ENCODE peak calls at places on chromosomes 16 and 17, in four cellular contexts. Z is K562, J is HepG2, S is WTC11. E is an unnamed sample.

GRCh38 chr17:74604748-74605147 is 12.7 kb upstream of the CD300LD start:
- DNase-seq in Z (no peak), J (no peak), S (no peak), E (no peak)

GRCh38 chr17:37088459-37088858 is 139.7 kb downstream of the AATF start:
- DNase-seq in Z (no peak), J (no peak), S (no peak), E (no peak)

GRCh38 chr16:58026705-58027340 is 1.3 kb downstream of the MMP15 start:
- DNase-seq in Z (peak), J (no peak), S (peak), E (no peak)

GRCh38 chr17:75691371-75692290 is 24.5 kb downstream of the SAP30BP start:
- DNase-seq in Z (no peak), J (no peak), S (no peak), E (no peak)

GRCh38 chr17:20083460-20083859 is 74.3 kb downstream of the SPECC1 start:
- DNase-seq in Z (no peak), J (no peak), S (no peak), E (no peak)

GRCh38 chr17:40524243-40524965 is 23.0 kb upstream of the TNS4 start:
- DNase-seq in Z (no peak), J (peak), S (peak), E (no peak)

GRCh38 chr17:38705523-38705802 is 390 bp downstream of the MLLT6 start:
- DNase-seq in Z (peak), J (no peak), S (no peak), E (no peak)

GRCh38 chr16:3454093-3454492 is 10.6 kb downstream of the NAA60 start:
- DNase-seq in Z (no peak), J (peak), S (no peak), E (no peak)

GRCh38 chr16:5020551-5020950 is 13.2 kb downstream of the NAGPA start:
- DNase-seq in Z (no peak), J (no peak), S (no peak), E (no peak)

GRCh38 chr17:28982191-28982793 is 23.5 kb downstream of the SEZ6 start:
- DNase-seq in Z (no peak), J (peak), S (no peak), E (no peak)

GRCh38 chr17:45291170-45291805 is 25.5 kb downstream of the MAP3K14 start:
- DNase-seq in Z (no peak), J (no peak), S (no peak), E (no peak)

GRCh38 chr16:19644877-19645276 is 73.2 kb downstream of the KNOP1 start:
- DNase-seq in Z (no peak), J (no peak), S (no peak), E (peak)

GRCh38 chr16:47853635-47854034 is 302.2 kb downstream of the ABCC12 start:
- DNase-seq in Z (no peak), J (no peak), S (no peak), E (no peak)

GRCh38 chr16:30571444-30572322 is at the start of gene ZNF688:
- DNase-seq in Z (peak), J (peak), S (peak), E (peak)

GRCh38 chr17:46851029-46851741 is at the start of gene WNT9B:
- DNase-seq in Z (peak), J (peak), S (peak), E (peak)

GRCh38 chr16:22075043-22075757 is 17.1 kb upstream of the VWA3A start:
- DNase-seq in Z (no peak), J (no peak), S (no peak), E (no peak)

GRCh38 chr16:17520567-17520966 is 49.8 kb upstream of the XYLT1 start:
- DNase-seq in Z (no peak), J (no peak), S (no peak), E (no peak)

GRCh38 chr17:48555183-48555615 is 10.3 kb upstream of the HOXB2 start:
- DNase-seq in Z (no peak), J (no peak), S (no peak), E (peak)

GRCh38 chr16:57666353-57667068 is 1.6 kb upstream of the ADGRG3 start:
- DNase-seq in Z (no peak), J (no peak), S (no peak), E (no peak)

GRCh38 chr17:18102640-18103039 is 5.9 kb upstream of the MYO15A start:
- DNase-seq in Z (no peak), J (no peak), S (no peak), E (no peak)

GRCh38 chr17:76246080-76247066 is 6.1 kb upstream of the RNF157 start:
- DNase-seq in Z (no peak), J (peak), S (no peak), E (peak)

GRCh38 chr17:1197379-1197778 is 17.6 kb upstream of the ABR start:
- DNase-seq in Z (no peak), J (no peak), S (no peak), E (no peak)

GRCh38 chr16:68782198-68783174 is 45.4 kb downstream of the CDH1 start:
- DNase-seq in Z (no peak), J (no peak), S (no peak), E (no peak)

GRCh38 chr17:417691-418420 is 65.2 kb upstream of the RPH3AL start:
- DNase-seq in Z (no peak), J (no peak), S (no peak), E (no peak)

GRCh38 chr16:17724242-17724898 is 253.6 kb upstream of the XYLT1 start:
- DNase-seq in Z (no peak), J (no peak), S (no peak), E (no peak)

GRCh38 chr17:83092186-83092585 is 12.8 kb downstream of the METRNL start:
- DNase-seq in Z (no peak), J (no peak), S (no peak), E (no peak)

GRCh38 chr16:69830534-69831211 is 68.5 kb downstream of the WWP2 start:
- DNase-seq in Z (no peak), J (peak), S (no peak), E (no peak)

GRCh38 chr17:12789075-12789975 is at the start of gene ARHGAP44:
- DNase-seq in Z (peak), J (peak), S (peak), E (peak)

GRCh38 chr16:9122342-9122741 is 30.9 kb downstream of the HAPSTR1 start:
- DNase-seq in Z (no peak), J (no peak), S (no peak), E (no peak)

GRCh38 chr16:11052080-11052808 is 107.9 kb downstream of the CLEC16A start:
- DNase-seq in Z (no peak), J (no peak), S (no peak), E (no peak)

GRCh38 chr17:59001158-59001814 is 105.4 kb downstream of the TRIM37 start:
- DNase-seq in Z (peak), J (no peak), S (no peak), E (no peak)

GRCh38 chr17:70622382-70623260 is 453.3 kb downstream of the KCNJ2 start:
- DNase-seq in Z (no peak), J (no peak), S (peak), E (peak)

GRCh38 chr16:83530293-83530692 is 277.5 kb upstream of the HSBP1 start:
- DNase-seq in Z (no peak), J (no peak), S (no peak), E (no peak)

GRCh38 chr16:46583036-46583435 is 38.1 kb downstream of the SHCBP1 start:
- DNase-seq in Z (no peak), J (no peak), S (no peak), E (no peak)

GRCh38 chr16:28188085-28188916 is 23.5 kb downstream of the XPO6 start:
- DNase-seq in Z (no peak), J (no peak), S (no peak), E (no peak)

GRCh38 chr17:80457236-80457856 is 19.1 kb downstream of the NPTX1 start:
- DNase-seq in Z (peak), J (no peak), S (no peak), E (no peak)

GRCh38 chr17:68101992-68102758 is 66.6 kb downstream of the KPNA2 start:
- DNase-seq in Z (no peak), J (no peak), S (no peak), E (peak)

GRCh38 chr16:49688298-49688697 is 167.6 kb downstream of the ZNF423 start:
- DNase-seq in Z (no peak), J (no peak), S (peak), E (no peak)

GRCh38 chr17:69506489-69506888 is 92.0 kb downstream of the MAP2K6 start:
- DNase-seq in Z (no peak), J (peak), S (no peak), E (peak)

DNA sequence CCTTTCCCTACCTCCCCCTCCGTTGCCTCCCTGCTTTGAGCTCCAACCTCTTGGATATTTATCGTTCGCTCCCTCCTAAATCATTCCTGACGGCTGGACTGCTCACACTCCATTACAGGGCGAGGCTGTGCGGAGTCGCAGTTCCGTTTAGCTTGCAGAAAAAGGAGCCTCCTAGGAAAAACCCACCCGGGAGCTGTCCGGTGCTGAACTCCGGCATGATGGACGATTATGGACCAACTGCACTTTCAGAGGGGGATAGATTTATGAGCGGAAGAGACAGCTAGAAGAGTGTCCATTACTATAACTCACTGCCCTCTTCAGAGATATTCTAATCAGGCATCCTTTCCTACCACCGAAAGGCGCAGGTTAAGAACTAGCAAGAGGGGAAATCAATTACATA is 251.1 kb downstream of the ENGASE start:
- DNase-seq in Z (peak), J (no peak), S (peak), E (peak)
- TF ChIP-seq ELF4 in Z (no peak), J (no peak), S (no peak), E (no peak)

GRCh38 chr16:20784204-20784603 is 20.4 kb downstream of the ACSM3 start:
- DNase-seq in Z (no peak), J (no peak), S (no peak), E (no peak)

GRCh38 chr16:20792216-20792615 is 14.1 kb downstream of the ERI2 start:
- DNase-seq in Z (no peak), J (no peak), S (no peak), E (no peak)

DNA sequence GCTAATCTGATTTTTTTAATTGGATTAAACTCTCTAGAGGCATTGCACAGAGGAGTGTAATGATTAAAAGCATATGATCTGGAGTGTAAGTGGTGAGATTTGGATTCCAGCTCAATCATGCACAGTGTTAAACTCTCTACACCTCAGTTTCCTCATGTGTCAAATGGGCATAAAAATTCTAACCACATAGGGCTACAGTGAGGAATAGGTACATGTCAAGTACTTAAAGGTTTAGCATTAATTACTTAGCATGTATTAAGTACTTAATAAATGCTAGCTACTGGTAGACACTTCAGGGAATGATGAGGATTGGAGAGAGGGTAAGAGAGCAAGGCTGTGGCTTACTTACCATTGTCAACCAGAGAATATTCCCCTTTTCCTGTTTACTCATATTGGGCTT is 17.1 kb downstream of the ERI2 start:
- DNase-seq in Z (no peak), J (no peak), S (no peak), E (no peak)
- TF ChIP-seq ELF4 in Z (no peak), J (no peak), S (no peak), E (no peak)

GRCh38 chr17:35795007-35795870 is at the start of gene MMP28:
- DNase-seq in Z (peak), J (no peak), S (peak), E (peak)
- TF ChIP-seq ELF4 in Z (no peak), J (no peak), S (no peak), E (no peak)

GRCh38 chr17:81713004-81713555 is 996 bp downstream of the SLC25A10 start:
- DNase-seq in Z (no peak), J (peak), S (no peak), E (no peak)

GRCh38 chr17:81710514-81711308 is 1.4 kb upstream of the SLC25A10 start:
- DNase-seq in Z (no peak), J (peak), S (no peak), E (no peak)

GRCh38 chr17:81713556-81714411 is 1.7 kb downstream of the SLC25A10 start:
- DNase-seq in Z (peak), J (peak), S (no peak), E (no peak)

GRCh38 chr17:81711814-81712467 is at the start of gene SLC25A10:
- DNase-seq in Z (peak), J (peak), S (peak), E (peak)

DNA sequence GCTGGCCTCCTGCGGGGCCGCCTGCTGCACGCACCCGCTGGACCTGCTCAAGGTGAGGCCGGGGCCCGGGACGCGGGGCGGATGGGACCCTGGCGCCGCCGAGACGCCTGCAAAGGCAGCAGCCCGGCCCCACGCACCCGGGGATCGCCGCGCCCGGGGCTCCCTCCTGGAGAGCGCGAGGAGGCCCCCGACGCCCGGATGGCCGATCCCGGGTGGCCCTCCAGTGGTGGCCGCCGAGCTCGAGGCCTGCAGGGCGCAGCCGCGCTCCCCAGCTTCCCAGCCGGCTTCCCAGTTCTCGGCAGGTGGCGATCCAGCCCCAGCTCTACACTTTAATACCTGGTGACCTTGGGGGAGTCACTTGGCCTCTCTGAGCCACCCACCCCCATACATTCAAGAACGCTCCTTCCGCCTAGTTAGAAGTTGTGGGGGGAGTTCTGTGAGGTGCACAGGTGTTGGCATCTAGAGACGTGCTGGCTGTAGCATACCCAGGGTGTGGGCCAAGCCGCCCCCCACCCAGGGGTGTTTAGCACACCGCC is 452 bp downstream of the SLC25A10 start:
- DNase-seq in Z (no peak), J (peak), S (no peak), E (peak)
- TF ChIP-seq ELF4 in Z (no peak), J (no peak), S (no peak), E (no peak)

DNA sequence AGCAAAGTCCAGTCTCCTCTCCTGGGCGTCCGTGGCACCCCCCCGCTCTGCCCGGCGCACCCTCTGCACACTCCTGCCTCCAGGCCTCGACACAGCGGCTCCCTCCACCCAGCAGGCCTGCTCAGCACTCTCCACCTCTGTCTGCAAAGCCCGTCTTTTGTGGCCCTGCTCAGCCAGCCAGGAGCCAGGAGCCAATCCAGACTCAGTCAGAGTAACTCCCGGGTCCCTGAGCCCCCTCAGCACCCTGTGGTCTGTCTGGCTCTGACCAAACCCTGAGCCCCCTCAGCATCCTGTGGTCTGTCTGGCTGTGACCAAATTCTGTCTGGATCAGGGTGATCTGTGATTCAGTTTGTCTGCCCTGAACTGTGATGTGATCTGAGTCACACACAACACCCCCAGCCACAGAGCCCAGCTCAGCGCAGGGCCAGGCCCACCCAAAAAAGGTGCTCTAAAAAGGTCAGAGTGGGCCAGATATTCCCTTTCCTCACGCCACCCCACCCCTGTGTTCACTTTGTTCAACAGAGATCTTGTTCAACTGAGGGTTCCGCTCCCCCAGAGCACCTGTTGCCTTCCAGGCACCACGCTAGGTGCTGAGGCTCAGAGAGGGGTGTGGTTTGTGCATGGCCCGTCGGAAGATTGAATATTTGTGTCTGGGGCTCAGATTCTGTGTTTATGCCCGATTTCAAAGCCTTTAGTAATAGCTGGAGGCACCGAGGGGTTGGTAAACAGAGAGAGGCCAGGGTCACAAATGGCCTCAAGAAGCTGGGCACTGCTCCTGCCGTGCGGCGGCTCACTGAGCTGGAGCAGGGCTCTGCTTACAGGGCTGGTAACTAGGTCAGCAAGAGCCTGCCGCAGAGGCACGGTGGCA is 5.9 kb downstream of the ITGAE start:
- DNase-seq in Z (no peak), J (peak), S (no peak), E (no peak)
- TF ChIP-seq ELF4 in Z (no peak), J (no peak), S (no peak), E (no peak)

DNA sequence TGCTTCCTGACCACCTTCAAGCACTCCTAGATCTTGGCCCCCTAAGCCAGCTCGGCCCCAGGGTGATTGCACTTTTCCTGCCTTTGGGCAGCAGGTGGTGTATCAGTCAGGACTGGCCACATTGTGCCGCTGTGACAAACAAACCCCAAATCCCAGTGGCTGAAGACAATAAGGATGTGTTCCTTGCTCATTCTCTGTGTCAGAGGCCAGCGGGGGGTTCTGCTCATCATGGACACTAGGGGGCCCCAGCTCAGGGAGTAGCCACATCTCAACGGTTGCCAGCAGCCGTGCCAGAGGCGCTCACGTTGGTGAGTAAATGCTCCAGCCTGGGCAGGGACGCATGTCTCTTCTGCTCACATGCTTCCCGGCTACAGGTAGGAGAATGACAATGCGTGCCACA is 60.4 kb downstream of the ZDHHC7 start:
- DNase-seq in Z (peak), J (peak), S (peak), E (peak)
- TF ChIP-seq ELF4 in Z (no peak), J (no peak), S (no peak), E (no peak)

DNA sequence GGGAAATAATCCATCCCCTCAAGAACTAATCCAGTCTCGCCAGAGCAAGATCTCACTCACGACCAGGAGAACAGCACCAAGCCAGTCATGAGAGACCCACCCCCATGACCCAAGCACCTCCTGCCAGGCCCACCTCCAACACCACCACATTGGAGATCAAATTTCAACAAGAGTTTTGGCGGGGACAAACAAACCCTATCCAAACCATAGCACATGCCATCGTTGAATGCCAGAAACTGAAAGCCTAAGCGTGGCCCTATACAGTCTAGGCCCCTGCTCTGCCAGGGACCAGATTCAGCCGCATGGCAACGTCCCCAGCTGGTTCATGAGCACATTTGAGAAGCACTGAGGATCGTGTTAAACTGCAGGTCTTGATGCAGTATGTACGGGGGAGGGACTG is 57.3 kb downstream of the AXIN2 start:
- DNase-seq in Z (no peak), J (no peak), S (no peak), E (no peak)
- TF ChIP-seq ELF4 in Z (no peak), J (no peak), S (no peak), E (no peak)

GRCh38 chr16:80265624-80266306 is 275.0 kb upstream of the DYNLRB2 start:
- DNase-seq in Z (no peak), J (peak), S (no peak), E (no peak)
- TF ChIP-seq ELF4 in Z (no peak), J (no peak), S (no peak), E (no peak)

GRCh38 chr16:6427621-6428020 is 905.0 kb upstream of the RBFOX1 start:
- DNase-seq in Z (no peak), J (no peak), S (no peak), E (no peak)

DNA sequence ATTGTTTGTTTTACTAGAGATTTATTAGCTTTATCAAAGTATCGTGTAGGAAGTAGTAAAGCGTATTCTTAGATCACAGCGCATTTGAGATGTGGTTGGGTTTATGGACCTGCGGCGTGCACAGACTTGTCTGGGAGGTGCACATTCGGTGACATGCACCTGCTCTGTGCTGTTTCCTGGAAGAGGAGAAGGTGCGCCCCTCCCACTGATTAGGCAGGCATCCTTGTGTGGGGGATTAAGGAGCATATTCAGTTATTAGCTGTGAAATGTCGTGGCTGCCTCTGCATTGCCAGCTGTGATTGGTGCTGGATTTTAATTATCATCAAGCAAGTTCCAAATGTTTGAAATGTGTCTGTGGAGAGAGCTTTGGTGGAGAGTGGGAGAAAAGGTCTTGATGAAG is 903.8 kb upstream of the RBFOX1 start:
- DNase-seq in Z (no peak), J (no peak), S (no peak), E (no peak)
- TF ChIP-seq ELF4 in Z (no peak), J (no peak), S (no peak), E (no peak)